ENCODE peak calls at places on chromosomes 5 and 9, in nine cellular contexts. I, J, E, H, N, Z, K, Y and X are unnamed samples.

GRCh38 chr9:118009585-118009984 is 305.4 kb downstream of the TLR4 start:
- DNase-seq in I (no peak), J (peak; percentile 65), E (no peak), H (peak; percentile 6), N (no peak), Z (no peak), K (no peak), Y (no peak), X (no peak)

GRCh38 chr5:122180863-122181519 is 51.6 kb downstream of the ZNF474 start:
- DNase-seq in I (peak; percentile 59), J (peak; percentile 49), E (no peak), H (no peak), N (no peak), Z (peak; percentile 76), K (peak; percentile 95), Y (peak; percentile 81), X (no peak)

GRCh38 chr9:37042421-37042820 is 8.4 kb upstream of the PAX5 start:
- DNase-seq in I (no peak), J (no peak), E (no peak), H (no peak), N (no peak), Z (no peak), K (no peak), Y (no peak), X (no peak)

GRCh38 chr9:77512876-77513275 is 135.2 kb downstream of the GNA14 start:
- DNase-seq in I (no peak), J (no peak), E (no peak), H (no peak), N (no peak), Z (peak; percentile 31), K (no peak), Y (peak; percentile 48), X (no peak)

GRCh38 chr5:132263548-132264261 is 6.2 kb downstream of the PDLIM4 start:
- DNase-seq in I (peak; percentile 90), J (no peak), E (no peak), H (no peak), N (peak; percentile 64), Z (peak; percentile 84), K (peak; percentile 90), Y (peak; percentile 78), X (no peak)

GRCh38 chr5:75558972-75559632 is 47.4 kb downstream of the POLK start:
- DNase-seq in I (peak; percentile 6), J (no peak), E (no peak), H (no peak), N (no peak), Z (no peak), K (no peak), Y (peak; percentile 94), X (no peak)

GRCh38 chr9:92140074-92140753 is 25.0 kb upstream of the SPTLC1 start:
- DNase-seq in I (peak; percentile 72), J (peak; percentile 88), E (peak; percentile 38), H (peak; percentile 89), N (peak; percentile 73), Z (peak; percentile 76), K (no peak), Y (peak; percentile 72), X (peak; percentile 76)

GRCh38 chr5:52789378-52789777 is 1.7 kb downstream of the ITGA1 start:
- DNase-seq in I (no peak), J (no peak), E (no peak), H (no peak), N (no peak), Z (no peak), K (no peak), Y (no peak), X (no peak)

GRCh38 chr5:1437452-1437851 is 7.8 kb downstream of the SLC6A3 start:
- DNase-seq in I (peak; percentile 45), J (peak; percentile 58), E (peak; percentile 4), H (no peak), N (peak; percentile 65), Z (peak; percentile 24), K (no peak), Y (peak; percentile 28), X (no peak)

GRCh38 chr9:15287309-15287708 is 19.7 kb downstream of the TTC39B start:
- DNase-seq in I (no peak), J (peak; percentile 72), E (no peak), H (peak; percentile 45), N (no peak), Z (no peak), K (no peak), Y (no peak), X (no peak)

GRCh38 chr9:85421641-85422040 is 320.1 kb downstream of the AGTPBP1 start:
- DNase-seq in I (no peak), J (no peak), E (no peak), H (no peak), N (no peak), Z (peak; percentile 26), K (peak; percentile 77), Y (no peak), X (no peak)

GRCh38 chr5:107831612-107832395 is 161.1 kb upstream of the EFNA5 start:
- DNase-seq in I (peak; percentile 63), J (no peak), E (no peak), H (no peak), N (no peak), Z (peak; percentile 92), K (peak; percentile 78), Y (no peak), X (no peak)

GRCh38 chr9:12708562-12709298 is 15.5 kb downstream of the TYRP1 start:
- DNase-seq in I (peak; percentile 83), J (no peak), E (peak; percentile 55), H (no peak), N (no peak), Z (peak; percentile 84), K (peak; percentile 79), Y (peak; percentile 85), X (no peak)

GRCh38 chr9:74309654-74310053 is 187.5 kb upstream of the RORB start:
- DNase-seq in I (no peak), J (peak; percentile 18), E (no peak), H (peak; percentile 24), N (no peak), Z (no peak), K (no peak), Y (no peak), X (no peak)

GRCh38 chr5:68432682-68433081 is 217.1 kb downstream of the PIK3R1 start:
- DNase-seq in I (no peak), J (no peak), E (peak; percentile 68), H (no peak), N (no peak), Z (no peak), K (no peak), Y (no peak), X (no peak)

GRCh38 chr5:176541338-176542134 is 4.3 kb upstream of the RNF44 start:
- DNase-seq in I (no peak), J (peak; percentile 90), E (no peak), H (peak; percentile 62), N (no peak), Z (peak; percentile 34), K (no peak), Y (peak; percentile 47), X (no peak)

GRCh38 chr9:98318834-98319478 is 63.5 kb upstream of the TBC1D2 start:
- DNase-seq in I (peak; percentile 41), J (no peak), E (no peak), H (no peak), N (no peak), Z (peak; percentile 30), K (peak; percentile 51), Y (no peak), X (no peak)

GRCh38 chr5:4802044-4802443 is 338.1 kb upstream of the ADAMTS16 start:
- DNase-seq in I (no peak), J (peak; percentile 6), E (no peak), H (no peak), N (no peak), Z (no peak), K (peak; percentile 37), Y (no peak), X (no peak)

GRCh38 chr5:55231476-55232193 is 1.8 kb downstream of the CCNO start:
- DNase-seq in I (peak; percentile 45), J (peak; percentile 30), E (no peak), H (peak; percentile 52), N (no peak), Z (peak; percentile 54), K (no peak), Y (peak; percentile 52), X (peak; percentile 38)

GRCh38 chr9:106350777-106351176 is 512.2 kb upstream of the ZNF462 start:
- DNase-seq in I (no peak), J (no peak), E (no peak), H (no peak), N (no peak), Z (no peak), K (no peak), Y (no peak), X (no peak)
- H3K4me2 ChIP-seq in I (no peak overlapping the region), J (no peak overlapping the region), E (no peak overlapping the region), H (no peak overlapping the region), N (no peak overlapping the region), Z (no peak overlapping the region), K (no peak overlapping the region), Y (no peak overlapping the region), X (no peak overlapping the region)

DNA sequence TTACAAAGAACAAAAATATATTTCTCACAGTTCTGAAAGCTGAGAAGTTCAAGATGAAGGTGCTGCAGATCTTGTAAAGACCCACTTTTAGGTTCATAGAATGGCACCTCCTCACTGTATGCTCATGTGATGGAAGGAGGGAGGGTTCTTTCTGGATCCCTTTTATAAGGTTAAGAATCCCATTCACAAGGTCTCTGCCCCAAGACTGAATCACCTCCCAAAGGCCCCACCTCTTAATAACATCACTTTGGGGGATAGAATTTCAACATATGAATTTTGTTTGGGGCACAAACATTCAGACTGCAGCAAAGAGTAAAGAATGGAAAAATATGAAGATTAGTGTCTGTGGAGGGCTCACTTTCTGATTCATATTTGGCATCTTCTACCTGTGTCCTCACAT is 77.1 kb upstream of the PRR16 start:
- DNase-seq in I (no peak), J (no peak), E (no peak), H (no peak), N (no peak), Z (no peak), K (no peak), Y (no peak), X (no peak)
- H3K4me2 ChIP-seq in I (no peak overlapping the region), J (no peak overlapping the region), E (no peak overlapping the region), H (no peak overlapping the region), N (no peak overlapping the region), Z (no peak overlapping the region), K (no peak overlapping the region), Y (no peak overlapping the region), X (no peak overlapping the region)

GRCh38 chr9:18472915-18473314 is 1.0 kb upstream of the ADAMTSL1 start:
- DNase-seq in I (peak; percentile 69), J (peak; percentile 57), E (no peak), H (no peak), N (no peak), Z (no peak), K (no peak), Y (peak; percentile 63), X (no peak)
- H3K4me2 ChIP-seq in I (peak overlapping the region; percentile 92), J (no peak overlapping the region), E (no peak overlapping the region), H (peak overlapping the region; percentile 89), N (no peak overlapping the region), Z (no peak overlapping the region), K (peak overlapping the region; percentile 93), Y (peak overlapping the region; percentile 64), X (no peak overlapping the region)

GRCh38 chr5:172173771-172174170 is 14.3 kb downstream of the STK10 start:
- DNase-seq in I (peak; percentile 68), J (no peak), E (no peak), H (no peak), N (no peak), Z (peak; percentile 79), K (peak; percentile 91), Y (no peak), X (no peak)
- H3K4me2 ChIP-seq in I (no peak overlapping the region), J (no peak overlapping the region), E (peak overlapping the region; percentile 72), H (no peak overlapping the region), N (no peak overlapping the region), Z (no peak overlapping the region), K (peak overlapping the region; percentile 57), Y (no peak overlapping the region), X (no peak overlapping the region)